ENCODE peak calls at places on chromosomes 1 and 21, in seven cellular contexts. One of them, this sample, is unnamed.

GRCh38 chr1:47527653-47528272 is 89.9 kb downstream of the FOXD2 start:
- DNase-seq in HCT116: peak; percentile 15
- DNase-seq in astrocyte of the spinal cord: no peak
- DNase-seq in heart left ventricle: no peak
- DNase-seq in uterus: no peak
- DNase-seq in spleen: no peak
- DNase-seq in lung: peak; percentile 52
- DNase-seq in this sample: no peak

GRCh38 chr1:37620707-37621106 is 14.0 kb downstream of the RSPO1 start:
- DNase-seq in lung: no peak
- DNase-seq in HCT116: no peak
- DNase-seq in heart left ventricle: no peak
- DNase-seq in astrocyte of the spinal cord: no peak
- DNase-seq in spleen: no peak
- DNase-seq in uterus: no peak
- DNase-seq in this sample: no peak

GRCh38 chr21:42058631-42059111 is 12.4 kb upstream of the UMODL1 start:
- DNase-seq in spleen: no peak
- DNase-seq in lung: peak; percentile 69
- DNase-seq in astrocyte of the spinal cord: no peak
- DNase-seq in HCT116: no peak
- DNase-seq in heart left ventricle: no peak
- DNase-seq in uterus: no peak
- DNase-seq in this sample: no peak

GRCh38 chr1:214587165-214587564 is 15.8 kb upstream of the CENPF start:
- DNase-seq in spleen: no peak
- DNase-seq in lung: no peak
- DNase-seq in astrocyte of the spinal cord: no peak
- DNase-seq in HCT116: no peak
- DNase-seq in uterus: no peak
- DNase-seq in heart left ventricle: no peak
- DNase-seq in this sample: no peak

GRCh38 chr1:240044620-240045019 is 47.1 kb upstream of the FMN2 start:
- DNase-seq in HCT116: no peak
- DNase-seq in spleen: no peak
- DNase-seq in heart left ventricle: no peak
- DNase-seq in uterus: no peak
- DNase-seq in astrocyte of the spinal cord: no peak
- DNase-seq in lung: no peak
- DNase-seq in this sample: peak; percentile 28

GRCh38 chr1:160747717-160748116 is 8.7 kb downstream of the SLAMF7 start:
- DNase-seq in astrocyte of the spinal cord: no peak
- DNase-seq in lung: no peak
- DNase-seq in uterus: no peak
- DNase-seq in spleen: no peak
- DNase-seq in heart left ventricle: no peak
- DNase-seq in HCT116: no peak
- DNase-seq in this sample: no peak

GRCh38 chr1:19448491-19449439 is 36.6 kb downstream of the CAPZB start:
- DNase-seq in spleen: peak; percentile 80
- DNase-seq in astrocyte of the spinal cord: peak; percentile 88
- DNase-seq in HCT116: no peak
- DNase-seq in uterus: peak; percentile 65
- DNase-seq in heart left ventricle: peak; percentile 67
- DNase-seq in lung: peak; percentile 53
- DNase-seq in this sample: peak; percentile 88

GRCh38 chr1:102891868-102892625 is 216.3 kb downstream of the COL11A1 start:
- DNase-seq in spleen: no peak
- DNase-seq in lung: no peak
- DNase-seq in heart left ventricle: no peak
- DNase-seq in HCT116: no peak
- DNase-seq in uterus: no peak
- DNase-seq in astrocyte of the spinal cord: peak; percentile 81
- DNase-seq in this sample: peak; percentile 61

GRCh38 chr1:2631136-2632050 is 1.4 kb downstream of the MMEL1 start:
- DNase-seq in lung: no peak
- DNase-seq in spleen: peak; percentile 54
- DNase-seq in astrocyte of the spinal cord: no peak
- DNase-seq in HCT116: no peak
- DNase-seq in uterus: no peak
- DNase-seq in heart left ventricle: no peak
- DNase-seq in this sample: no peak

GRCh38 chr1:24939657-24940193 is 9.6 kb upstream of the RUNX3 start:
- DNase-seq in heart left ventricle: no peak
- DNase-seq in spleen: no peak
- DNase-seq in lung: no peak
- DNase-seq in astrocyte of the spinal cord: no peak
- DNase-seq in uterus: no peak
- DNase-seq in HCT116: no peak
- DNase-seq in this sample: no peak

GRCh38 chr21:45443595-45444181 is 38.7 kb downstream of the COL18A1 start:
- DNase-seq in lung: no peak
- DNase-seq in heart left ventricle: no peak
- DNase-seq in HCT116: no peak
- DNase-seq in astrocyte of the spinal cord: no peak
- DNase-seq in uterus: no peak
- DNase-seq in spleen: peak; percentile 48
- DNase-seq in this sample: no peak

GRCh38 chr21:18384771-18385170 is 18.8 kb downstream of the TMPRSS15 start:
- DNase-seq in astrocyte of the spinal cord: peak; percentile 37
- DNase-seq in spleen: no peak
- DNase-seq in HCT116: no peak
- DNase-seq in uterus: no peak
- DNase-seq in lung: no peak
- DNase-seq in heart left ventricle: no peak
- DNase-seq in this sample: no peak

GRCh38 chr1:22414244-22414751 is 37.4 kb upstream of the ZBTB40 start:
- DNase-seq in astrocyte of the spinal cord: peak; percentile 63
- DNase-seq in heart left ventricle: no peak
- DNase-seq in spleen: no peak
- DNase-seq in HCT116: no peak
- DNase-seq in lung: peak; percentile 83
- DNase-seq in uterus: no peak
- DNase-seq in this sample: no peak

GRCh38 chr1:224687465-224687864 is 71.3 kb downstream of the CNIH3 start:
- DNase-seq in uterus: no peak
- DNase-seq in spleen: no peak
- DNase-seq in lung: no peak
- DNase-seq in astrocyte of the spinal cord: no peak
- DNase-seq in HCT116: no peak
- DNase-seq in heart left ventricle: no peak
- DNase-seq in this sample: no peak

GRCh38 chr1:93980881-93981280 is 71.7 kb upstream of the GCLM start:
- DNase-seq in HCT116: no peak
- DNase-seq in astrocyte of the spinal cord: peak; percentile 22
- DNase-seq in lung: no peak
- DNase-seq in uterus: no peak
- DNase-seq in heart left ventricle: no peak
- DNase-seq in spleen: no peak
- DNase-seq in this sample: no peak

GRCh38 chr1:119275930-119276215 is 92.7 kb upstream of the HAO2 start:
- DNase-seq in spleen: no peak
- DNase-seq in HCT116: no peak
- DNase-seq in astrocyte of the spinal cord: no peak
- DNase-seq in lung: no peak
- DNase-seq in heart left ventricle: no peak
- DNase-seq in uterus: no peak
- DNase-seq in this sample: peak; percentile 11

GRCh38 chr1:202243006-202243405 is 49.4 kb downstream of the LGR6 start:
- DNase-seq in uterus: no peak
- DNase-seq in lung: no peak
- DNase-seq in HCT116: no peak
- DNase-seq in astrocyte of the spinal cord: no peak
- DNase-seq in spleen: peak; percentile 55
- DNase-seq in heart left ventricle: no peak
- DNase-seq in this sample: no peak

GRCh38 chr1:82565146-82565545 is 764.4 kb downstream of the ADGRL2 start:
- DNase-seq in heart left ventricle: no peak
- DNase-seq in spleen: no peak
- DNase-seq in uterus: no peak
- DNase-seq in HCT116: peak; percentile 59
- DNase-seq in astrocyte of the spinal cord: peak; percentile 90
- DNase-seq in lung: no peak
- DNase-seq in this sample: peak; percentile 47

DNA sequence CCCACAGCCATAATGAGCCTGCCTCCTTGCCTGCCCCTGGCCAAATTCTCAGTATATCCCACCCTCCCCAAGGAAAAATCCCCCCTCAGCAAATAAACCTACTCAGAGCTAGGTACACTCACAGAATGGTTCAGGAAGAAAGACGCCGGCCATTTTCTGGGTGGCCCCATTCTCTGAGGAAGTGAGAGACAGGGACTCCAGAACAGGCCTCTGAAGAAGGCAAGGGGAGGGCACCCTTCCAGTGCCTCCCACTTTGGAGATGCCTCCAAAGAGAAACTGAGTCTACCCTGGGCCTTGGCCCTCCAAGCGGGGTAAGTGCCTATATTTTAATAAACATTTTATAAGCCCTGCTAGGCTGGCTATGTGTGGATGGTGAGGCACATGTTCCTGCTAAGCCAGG is 2.3 kb downstream of the PACC1 start:
- DNase-seq in spleen: no peak
- DNase-seq in uterus: no peak
- DNase-seq in heart left ventricle: no peak
- DNase-seq in HCT116: no peak
- DNase-seq in lung: no peak
- DNase-seq in astrocyte of the spinal cord: no peak
- DNase-seq in this sample: no peak
- H3K4me3 ChIP-seq in spleen: no peak overlapping the region
- H3K4me3 ChIP-seq in uterus: no peak overlapping the region
- H3K4me3 ChIP-seq in heart left ventricle: no peak overlapping the region
- H3K4me3 ChIP-seq in HCT116: no peak overlapping the region
- H3K4me3 ChIP-seq in lung: no peak overlapping the region
- H3K4me3 ChIP-seq in astrocyte of the spinal cord: no peak overlapping the region
- H3K4me3 ChIP-seq in this sample: no peak overlapping the region

DNA sequence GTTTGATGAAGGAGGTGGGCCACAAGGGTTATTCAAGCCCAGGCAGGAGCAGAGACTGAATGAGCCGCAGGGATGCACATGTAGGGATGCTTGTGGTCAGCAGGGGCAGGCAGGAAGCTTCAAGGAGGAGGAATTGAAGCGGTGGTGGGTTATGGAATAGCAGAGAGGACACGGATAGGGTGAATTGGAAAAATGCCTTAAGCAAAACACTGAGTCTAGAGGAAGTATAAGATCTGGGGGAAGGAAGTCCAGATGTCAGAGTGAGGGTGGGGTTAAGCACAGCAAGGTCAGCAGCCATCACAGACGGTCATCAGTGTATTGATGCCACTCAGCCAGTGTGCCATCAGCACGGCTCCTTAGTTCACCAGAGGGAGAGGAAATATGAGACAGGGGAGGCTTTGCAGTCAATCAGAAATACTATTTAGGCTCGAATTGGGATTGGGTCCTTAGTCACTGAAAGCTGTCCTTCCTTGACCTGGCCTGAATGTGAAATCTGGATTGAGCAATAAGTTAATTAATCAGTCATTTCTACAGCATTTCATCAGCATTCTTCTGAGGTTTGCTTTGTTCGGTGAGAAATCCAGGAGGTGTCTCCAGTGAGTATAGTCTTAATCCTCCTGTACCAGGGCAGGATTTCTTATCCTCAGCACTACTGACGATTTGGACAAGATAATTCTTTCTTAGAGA is 6.0 kb upstream of the LCE1F start:
- DNase-seq in lung: no peak
- DNase-seq in heart left ventricle: no peak
- DNase-seq in spleen: no peak
- DNase-seq in uterus: no peak
- DNase-seq in astrocyte of the spinal cord: no peak
- DNase-seq in HCT116: no peak
- DNase-seq in this sample: no peak
- TF ChIP-seq CTCF in lung: no peak
- TF ChIP-seq CTCF in heart left ventricle: no peak
- TF ChIP-seq CTCF in spleen: no peak
- TF ChIP-seq CTCF in uterus: no peak
- TF ChIP-seq CTCF in astrocyte of the spinal cord: no peak
- TF ChIP-seq CTCF in HCT116: no peak
- TF ChIP-seq CTCF in this sample: no peak

DNA sequence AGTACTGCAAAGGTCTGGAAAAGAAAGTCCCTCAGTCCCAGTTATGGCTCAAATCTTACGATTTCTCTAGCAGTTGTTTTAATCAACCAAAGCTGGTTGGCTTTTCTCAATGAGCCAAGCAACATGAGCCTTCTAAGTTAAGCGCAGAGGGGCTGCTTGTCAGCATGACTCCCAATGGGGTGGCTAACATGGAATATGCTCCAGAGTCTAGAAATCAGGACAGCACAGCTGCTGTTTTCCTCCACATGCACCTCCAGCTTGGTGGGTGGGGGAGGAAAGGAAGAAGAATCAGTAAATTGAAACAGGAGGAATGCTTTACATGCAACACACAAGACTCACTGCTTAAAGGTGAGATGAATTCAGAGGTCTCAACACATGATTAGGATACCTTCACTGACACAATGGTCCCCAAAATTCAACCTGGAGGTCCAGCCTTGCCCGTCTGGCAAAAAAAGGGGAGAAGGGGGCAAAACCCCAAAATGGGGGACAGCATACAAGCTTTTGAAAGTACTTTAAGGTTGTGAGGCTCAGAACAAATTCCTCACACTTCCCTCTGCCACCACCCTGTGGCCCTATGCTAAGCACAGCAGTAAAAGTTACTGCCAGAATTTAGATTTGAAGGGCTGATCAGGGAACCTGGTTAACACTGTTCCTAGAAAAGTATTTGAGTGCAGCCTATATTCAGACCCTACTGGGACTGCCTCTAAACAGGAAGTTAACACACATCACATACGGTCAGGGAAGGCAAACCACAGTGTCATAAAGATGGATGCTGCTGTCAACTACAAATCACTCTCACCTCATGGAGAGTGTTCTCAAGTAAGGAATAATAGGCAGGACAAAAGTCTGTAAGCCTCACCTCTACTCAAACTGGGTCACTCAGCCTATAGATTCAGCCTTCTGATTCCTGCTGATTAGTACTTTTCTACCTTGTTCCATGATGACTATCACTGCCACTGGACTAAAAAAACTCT is 2.6 kb downstream of the GATAD2B start:
- DNase-seq in spleen: no peak
- DNase-seq in lung: no peak
- DNase-seq in HCT116: no peak
- DNase-seq in astrocyte of the spinal cord: peak; percentile 28
- DNase-seq in uterus: no peak
- DNase-seq in heart left ventricle: no peak
- DNase-seq in this sample: no peak
- H3K4me3 ChIP-seq in spleen: peak overlapping the region; percentile 95
- H3K4me3 ChIP-seq in lung: no peak overlapping the region
- H3K4me3 ChIP-seq in HCT116: no peak overlapping the region
- H3K4me3 ChIP-seq in astrocyte of the spinal cord: no peak overlapping the region
- H3K4me3 ChIP-seq in uterus: no peak overlapping the region
- H3K4me3 ChIP-seq in heart left ventricle: no peak overlapping the region
- H3K4me3 ChIP-seq in this sample: no peak overlapping the region

DNA sequence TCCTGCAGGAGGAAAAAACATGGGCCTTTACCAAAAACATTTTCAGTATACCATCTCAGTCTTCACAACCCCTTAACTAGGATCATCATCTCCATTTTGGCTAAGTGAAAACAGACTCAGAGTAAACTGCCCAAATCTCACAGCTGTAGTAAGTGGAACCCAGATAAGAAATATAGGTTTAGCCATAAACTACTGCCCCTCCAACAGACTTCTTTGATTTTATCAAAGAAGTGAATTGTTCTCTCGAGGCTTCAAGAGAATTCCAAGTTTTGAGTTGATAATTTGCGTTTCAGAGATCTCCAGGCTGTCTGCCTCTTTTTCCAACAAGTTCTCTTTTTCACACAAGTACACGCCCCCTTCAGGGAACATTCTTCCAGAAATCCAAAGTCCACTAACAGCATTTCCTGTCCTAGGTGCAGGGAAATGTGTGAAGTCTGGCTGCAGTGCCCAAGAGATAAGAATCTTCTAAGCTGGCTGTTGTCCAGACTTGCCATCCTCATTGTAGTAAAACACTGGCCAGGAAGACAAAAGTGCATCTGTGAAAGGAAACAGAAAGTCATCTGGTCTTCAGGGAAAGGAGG is 30.8 kb downstream of the RNF19B start:
- DNase-seq in heart left ventricle: no peak
- DNase-seq in astrocyte of the spinal cord: peak; percentile 31
- DNase-seq in uterus: no peak
- DNase-seq in spleen: no peak
- DNase-seq in lung: no peak
- DNase-seq in HCT116: no peak
- DNase-seq in this sample: no peak
- TF ChIP-seq CTCF in heart left ventricle: no peak
- TF ChIP-seq CTCF in astrocyte of the spinal cord: no peak
- TF ChIP-seq CTCF in uterus: no peak
- TF ChIP-seq CTCF in spleen: no peak
- TF ChIP-seq CTCF in lung: no peak
- TF ChIP-seq CTCF in HCT116: no peak
- TF ChIP-seq CTCF in this sample: peak; percentile 5